ENCODE peak calls at places on chromosome 22, in four cellular contexts. L is IMR-90, O is cardiac muscle cell, A is fibroblast of lung. U is an unnamed sample.

GRCh38 chr22:46336119-46337078 is 885 bp downstream of the TRMU start:
- DNase-seq in L (peak; percentile 8), O (peak; percentile 63), A (peak; percentile 2), U (peak; percentile 81)

GRCh38 chr22:19405652-19406051 is 25.9 kb downstream of the HIRA start:
- DNase-seq in L (no peak), O (no peak), A (no peak), U (peak; percentile 31)

GRCh38 chr22:28891156-28891733 is 7.9 kb downstream of the ZNRF3 start:
- DNase-seq in L (no peak), O (no peak), A (no peak), U (no peak)

GRCh38 chr22:37604875-37605274 is 3.8 kb upstream of the GGA1 start:
- DNase-seq in L (no peak), O (no peak), A (no peak), U (no peak)

GRCh38 chr22:20992456-20993303 is 9.2 kb downstream of the THAP7 start:
- DNase-seq in L (no peak), O (no peak), A (no peak), U (peak; percentile 73)

GRCh38 chr22:48241658-48242057 is 1479.2 kb downstream of the TBC1D22A start:
- DNase-seq in L (no peak), O (no peak), A (no peak), U (peak; percentile 37)

GRCh38 chr22:21038405-21038804 is 6.0 kb upstream of the SLC7A4 start:
- DNase-seq in L (peak; percentile 40), O (peak; percentile 58), A (peak; percentile 53), U (no peak)

GRCh38 chr22:29370556-29370955 is 17.8 kb downstream of the AP1B1 start:
- DNase-seq in L (no peak), O (no peak), A (no peak), U (no peak)

GRCh38 chr22:20319745-20320658 is at the start of gene DGCR6L:
- DNase-seq in L (peak; percentile 93), O (peak; percentile 97), A (peak; percentile 94), U (peak; percentile 98)

GRCh38 chr22:29733362-29734322 is 13.8 kb downstream of the CABP7 start:
- DNase-seq in L (no peak), O (peak; percentile 27), A (peak; percentile 8), U (no peak)

GRCh38 chr22:36467042-36467810 is 14.2 kb downstream of the TXN2 start:
- DNase-seq in L (peak; percentile 86), O (peak; percentile 57), A (peak; percentile 91), U (no peak)
- H3K27ac ChIP-seq in L (peak overlapping the region; percentile 96), O (peak overlapping the region; percentile 41), A (peak overlapping the region; percentile 99), U (no peak overlapping the region)

DNA sequence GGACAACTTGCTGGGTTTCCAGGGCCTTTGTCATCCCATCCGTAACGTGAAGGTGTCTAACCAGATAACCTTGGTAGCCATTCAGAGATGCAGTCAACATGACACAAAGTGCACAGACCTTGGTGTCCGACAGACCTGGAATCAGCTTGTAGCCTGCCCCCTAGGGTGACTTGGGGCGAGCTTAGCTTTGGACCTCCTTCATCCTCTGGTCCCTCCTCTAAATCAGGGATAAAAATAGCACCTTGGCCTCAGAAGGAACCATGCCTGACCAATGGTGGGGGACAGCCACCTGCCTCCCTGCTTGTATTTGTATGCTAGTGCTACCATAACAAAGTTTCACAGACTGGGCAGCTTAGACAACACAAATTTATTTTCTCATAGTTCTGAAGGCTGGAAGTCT is 3.7 kb downstream of the SNRPD3 start:
- DNase-seq in L (no peak), O (peak; percentile 7), A (no peak), U (no peak)
- H3K4me1 ChIP-seq in L (peaks cover 2% of the 10 kb centered on the region), O (peaks cover 8% of the 10 kb centered on the region), A (no peaks in the 10 kb centered on the region), U (peaks cover 20% of the 10 kb centered on the region)

GRCh38 chr22:44611880-44612496 is 90.0 kb upstream of the PRR5 start:
- DNase-seq in L (no peak), O (no peak), A (no peak), U (no peak)

GRCh38 chr22:44616461-44616860 is 85.5 kb upstream of the PRR5 start:
- DNase-seq in L (no peak), O (no peak), A (no peak), U (no peak)

GRCh38 chr22:44615602-44616180 is 86.3 kb upstream of the PRR5 start:
- DNase-seq in L (no peak), O (no peak), A (no peak), U (peak; percentile 41)

GRCh38 chr22:44615146-44615545 is 86.9 kb upstream of the PRR5 start:
- DNase-seq in L (no peak), O (no peak), A (no peak), U (peak; percentile 59)

DNA sequence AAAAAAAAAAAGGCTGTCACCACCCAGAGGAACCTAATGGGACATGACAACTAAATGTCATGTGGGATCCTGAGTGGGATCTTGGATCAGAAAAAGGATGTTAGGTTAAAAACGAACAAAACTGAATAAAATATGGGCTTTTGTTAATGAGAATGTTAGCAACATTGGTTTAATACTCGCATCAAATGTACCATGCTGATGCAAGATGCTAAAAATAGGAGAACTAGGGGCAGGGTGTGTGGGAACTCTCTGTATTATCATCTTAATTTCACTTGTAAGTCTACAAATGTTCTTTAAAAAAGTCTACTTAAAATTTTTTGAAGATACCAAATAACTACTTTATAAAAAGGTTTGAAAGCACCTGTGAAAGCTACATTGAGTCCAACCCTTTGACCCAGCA is 88.8 kb upstream of the PRR5 start:
- DNase-seq in L (no peak), O (no peak), A (no peak), U (no peak)
- H3K9me3 ChIP-seq in L (peaks cover 30% of the 10 kb centered on the region), O (no peaks in the 10 kb centered on the region), A (no peaks in the 10 kb centered on the region), U (peaks cover 15% of the 10 kb centered on the region)

DNA sequence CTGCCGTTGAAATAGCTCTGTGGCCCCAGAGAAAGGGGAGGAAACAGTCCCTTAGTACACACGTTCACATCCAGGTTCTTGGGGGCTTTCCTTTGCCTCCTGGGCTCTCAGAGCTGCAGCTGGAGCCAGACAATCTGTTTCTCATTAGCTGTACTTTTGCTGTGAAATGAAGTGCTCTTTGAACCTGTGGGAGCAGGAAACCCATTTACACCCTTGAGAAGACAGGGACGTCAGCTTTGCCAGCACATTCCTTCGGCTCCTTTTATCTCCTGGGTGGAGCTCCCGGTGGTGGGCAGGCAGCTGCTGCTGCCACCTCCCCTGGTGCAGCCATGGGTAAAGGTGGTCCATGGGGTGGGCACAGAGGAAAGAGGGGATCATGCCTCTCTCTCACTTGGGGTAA is 80.6 kb upstream of the TIMP3 start:
- DNase-seq in L (peak; percentile 62), O (no peak), A (peak; percentile 76), U (no peak)
- H3K27ac ChIP-seq in L (no peak overlapping the region), O (no peak overlapping the region), A (no peak overlapping the region), U (no peak overlapping the region)

GRCh38 chr22:42816339-42816738 is 40.7 kb downstream of the ARFGAP3 start:
- DNase-seq in L (no peak), O (peak; percentile 36), A (no peak), U (no peak)
- H3K4me1 ChIP-seq in L (peaks cover 12% of the 10 kb centered on the region), O (no peaks in the 10 kb centered on the region), A (peaks cover 10% of the 10 kb centered on the region), U (peaks cover 8% of the 10 kb centered on the region)